ENCODE peak calls at places on chromosomes 12 and 14, in five cellular contexts. V is activated CD8-positive, alpha-beta T cell treated with anti-CD3 and anti-CD28 coated beads, Interleukin-2, amount 10 ng/mL, durations not matched to agents 7 days and 5 days; Z is posterior cingulate gyrus; X is HuH-7.5; K is fibroblast of pulmonary artery. B is an unnamed sample.

GRCh38 chr12:116360579-116361403 is 83.3 kb upstream of the MED13L start:
- DNase-seq in Z (no peak), V (peak; percentile 40), X (no peak), K (no peak), B (no peak)

GRCh38 chr12:12892670-12893290 is 1.4 kb downstream of the GPRC5A start:
- DNase-seq in V (no peak), Z (peak; percentile 39), X (no peak), K (no peak), B (no peak)

GRCh38 chr12:122421263-122421814 is 1.1 kb downstream of the CLIP1 start:
- DNase-seq in Z (peak; percentile 87), K (peak; percentile 61), V (peak; percentile 46), X (no peak), B (peak; percentile 50)

GRCh38 chr12:28933864-28934527 is 215.1 kb upstream of the FAR2 start:
- DNase-seq in X (no peak), K (peak; percentile 11), Z (no peak), V (no peak), B (no peak)

GRCh38 chr14:39109893-39110715 is 4.0 kb upstream of the GEMIN2 start:
- DNase-seq in X (no peak), K (no peak), V (no peak), Z (no peak), B (no peak)

GRCh38 chr12:3613641-3614180 is 122.7 kb downstream of the PRMT8 start:
- DNase-seq in V (no peak), X (no peak), K (no peak), Z (no peak), B (no peak)

GRCh38 chr14:90381011-90381790 is 15.6 kb upstream of the CALM1 start:
- DNase-seq in Z (peak; percentile 91), X (no peak), K (peak; percentile 23), V (no peak), B (peak; percentile 72)

GRCh38 chr14:65703996-65704395 is 291.5 kb downstream of the FUT8 start:
- DNase-seq in K (peak; percentile 12), Z (no peak), V (no peak), X (no peak), B (peak; percentile 56)

GRCh38 chr12:97336896-97337751 is 125.5 kb upstream of the RMST start:
- DNase-seq in V (no peak), Z (no peak), K (no peak), X (no peak), B (no peak)